ENCODE peak calls at places on chromosomes 2 and 18, in six cellular contexts. One of them, this sample, is unnamed.

GRCh38 chr2:233350708-233351107 is 3.6 kb upstream of the DGKD start:
- DNase-seq in GM12878: no peak
- DNase-seq in K562: peak
- DNase-seq in A549: peak
- DNase-seq in IMR-90: peak
- DNase-seq in SK-N-SH: peak
- DNase-seq in this sample: no peak

GRCh38 chr18:48842259-48843061 is 108.3 kb downstream of the SMAD7 start:
- DNase-seq in GM12878: no peak
- DNase-seq in K562: peak
- DNase-seq in A549: no peak
- DNase-seq in IMR-90: no peak
- DNase-seq in SK-N-SH: no peak
- DNase-seq in this sample: no peak

GRCh38 chr2:13651684-13652131 is 935.0 kb downstream of the TRIB2 start:
- DNase-seq in GM12878: peak
- DNase-seq in K562: no peak
- DNase-seq in A549: no peak
- DNase-seq in IMR-90: no peak
- DNase-seq in SK-N-SH: no peak
- DNase-seq in this sample: no peak

GRCh38 chr2:151302879-151303278 is 13.4 kb upstream of the NMI start:
- DNase-seq in GM12878: no peak
- DNase-seq in K562: peak
- DNase-seq in A549: peak
- DNase-seq in IMR-90: peak
- DNase-seq in SK-N-SH: no peak
- DNase-seq in this sample: no peak

GRCh38 chr2:241595600-241596140 is 37.1 kb downstream of the BOK start:
- DNase-seq in GM12878: no peak
- DNase-seq in K562: no peak
- DNase-seq in A549: no peak
- DNase-seq in IMR-90: no peak
- DNase-seq in SK-N-SH: no peak
- DNase-seq in this sample: peak

GRCh38 chr2:58131191-58132011 is 84.8 kb downstream of the VRK2 start:
- DNase-seq in GM12878: no peak
- DNase-seq in K562: no peak
- DNase-seq in A549: no peak
- DNase-seq in IMR-90: peak
- DNase-seq in SK-N-SH: peak
- DNase-seq in this sample: no peak

GRCh38 chr2:213004197-213004821 is 147.1 kb downstream of the IKZF2 start:
- DNase-seq in GM12878: no peak
- DNase-seq in K562: no peak
- DNase-seq in A549: no peak
- DNase-seq in IMR-90: peak
- DNase-seq in SK-N-SH: no peak
- DNase-seq in this sample: no peak

GRCh38 chr2:191247381-191248057 is 2.3 kb downstream of the MYO1B start:
- DNase-seq in GM12878: no peak
- DNase-seq in K562: peak
- DNase-seq in A549: peak
- DNase-seq in IMR-90: peak
- DNase-seq in SK-N-SH: peak
- DNase-seq in this sample: no peak

GRCh38 chr2:8282858-8283252 is 399.0 kb upstream of the ID2 start:
- DNase-seq in GM12878: no peak
- DNase-seq in K562: no peak
- DNase-seq in A549: no peak
- DNase-seq in IMR-90: no peak
- DNase-seq in SK-N-SH: no peak
- DNase-seq in this sample: no peak
- TF ChIP-seq USF2 in GM12878: no peak
- TF ChIP-seq USF2 in K562: no peak
- TF ChIP-seq USF2 in A549: no peak
- TF ChIP-seq USF2 in IMR-90: no peak
- TF ChIP-seq USF2 in SK-N-SH: no peak
- TF ChIP-seq USF2 in this sample: no peak

GRCh38 chr2:179273461-179273962 is 8.9 kb upstream of the SESTD1 start:
- DNase-seq in GM12878: no peak
- DNase-seq in K562: no peak
- DNase-seq in A549: no peak
- DNase-seq in IMR-90: peak
- DNase-seq in SK-N-SH: no peak
- DNase-seq in this sample: no peak
- TF ChIP-seq USF2 in GM12878: no peak
- TF ChIP-seq USF2 in K562: no peak
- TF ChIP-seq USF2 in A549: no peak
- TF ChIP-seq USF2 in IMR-90: no peak
- TF ChIP-seq USF2 in SK-N-SH: no peak
- TF ChIP-seq USF2 in this sample: no peak

DNA sequence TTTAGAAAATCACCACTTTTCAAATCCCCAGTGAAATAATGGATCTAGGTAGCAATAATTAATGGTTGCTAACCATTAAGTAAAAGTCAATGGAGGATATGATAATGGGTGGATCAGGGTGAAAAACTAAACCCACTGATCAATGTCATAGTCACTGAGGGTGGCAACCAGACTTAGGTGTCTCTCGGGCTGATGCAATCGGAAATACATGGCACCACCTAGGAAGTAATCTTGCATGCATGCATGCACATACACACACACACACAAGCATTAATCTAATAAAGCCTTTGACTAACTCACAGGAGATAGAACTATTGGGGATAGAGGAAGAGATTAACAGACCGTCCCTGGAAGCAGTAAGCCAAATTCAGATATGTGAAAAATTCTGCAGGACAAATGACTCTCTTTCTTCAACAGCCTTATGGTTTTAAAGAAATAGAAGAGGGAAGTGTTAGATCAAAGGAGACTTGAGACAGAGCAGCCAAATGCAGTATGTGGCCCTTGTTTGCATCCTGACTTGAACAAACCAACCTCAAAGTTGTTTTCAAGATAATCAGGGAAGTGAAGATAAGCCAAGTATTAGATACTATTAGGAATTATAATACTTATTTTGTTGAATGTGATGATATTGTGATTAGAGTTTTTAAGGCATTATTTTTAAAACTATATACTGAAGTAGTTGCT is 186.0 kb upstream of the RMP24 start:
- DNase-seq in GM12878: peak
- DNase-seq in K562: no peak
- DNase-seq in A549: no peak
- DNase-seq in IMR-90: no peak
- DNase-seq in SK-N-SH: no peak
- DNase-seq in this sample: no peak
- TF ChIP-seq USF2 in GM12878: no peak
- TF ChIP-seq USF2 in K562: no peak
- TF ChIP-seq USF2 in A549: no peak
- TF ChIP-seq USF2 in IMR-90: no peak
- TF ChIP-seq USF2 in SK-N-SH: no peak
- TF ChIP-seq USF2 in this sample: no peak

GRCh38 chr2:158094487-158095092 is 7.1 kb upstream of the UPP2 start:
- DNase-seq in GM12878: no peak
- DNase-seq in K562: no peak
- DNase-seq in A549: peak
- DNase-seq in IMR-90: no peak
- DNase-seq in SK-N-SH: no peak
- DNase-seq in this sample: no peak
- TF ChIP-seq USF2 in GM12878: no peak
- TF ChIP-seq USF2 in K562: no peak
- TF ChIP-seq USF2 in A549: no peak
- TF ChIP-seq USF2 in IMR-90: no peak
- TF ChIP-seq USF2 in SK-N-SH: no peak
- TF ChIP-seq USF2 in this sample: no peak

DNA sequence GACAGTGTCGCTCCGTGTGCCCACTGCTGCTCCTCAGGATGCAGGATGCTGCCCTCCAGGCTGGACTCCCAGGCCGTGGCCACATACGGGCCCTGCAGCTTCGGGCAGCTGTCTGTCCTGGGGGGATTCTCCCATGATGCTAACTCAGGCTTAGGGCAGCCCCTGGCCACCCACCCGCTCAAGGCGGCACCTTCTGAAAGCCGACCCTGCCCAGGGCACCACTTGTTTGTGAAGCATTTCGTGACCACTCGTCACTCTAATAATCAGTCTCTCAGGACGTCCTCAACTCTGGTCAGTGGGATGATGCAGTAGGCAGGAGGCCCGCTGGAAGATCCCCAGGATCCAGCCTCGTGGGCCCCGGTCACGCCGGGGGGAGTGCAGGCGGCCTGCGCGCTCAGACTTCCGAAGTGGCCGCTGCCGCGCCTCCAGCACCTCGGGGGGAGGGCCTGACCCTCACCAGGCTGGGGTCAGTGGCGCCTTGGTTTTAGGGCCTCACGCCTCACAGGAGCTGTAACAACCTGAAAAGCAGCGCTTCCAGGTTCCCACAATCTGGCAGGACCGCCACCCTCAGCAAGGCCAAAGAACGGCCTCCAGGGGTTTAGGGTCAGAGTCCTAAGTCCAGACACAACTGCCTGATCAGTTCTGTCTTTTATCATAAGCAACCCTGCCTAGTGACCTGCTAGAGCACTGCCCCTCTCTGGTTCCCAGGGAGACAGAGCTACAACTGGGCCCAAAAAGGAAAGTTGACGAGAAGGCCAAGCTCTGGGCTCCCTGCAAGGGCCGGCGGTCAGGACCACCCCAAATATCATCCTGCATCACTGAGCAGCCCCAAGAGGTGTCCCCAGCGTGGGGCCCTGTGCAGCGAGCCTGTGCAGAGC is 53.0 kb downstream of the EIPR1 start:
- DNase-seq in GM12878: no peak
- DNase-seq in K562: no peak
- DNase-seq in A549: no peak
- DNase-seq in IMR-90: no peak
- DNase-seq in SK-N-SH: peak
- DNase-seq in this sample: no peak
- TF ChIP-seq USF2 in GM12878: no peak
- TF ChIP-seq USF2 in K562: no peak
- TF ChIP-seq USF2 in A549: no peak
- TF ChIP-seq USF2 in IMR-90: no peak
- TF ChIP-seq USF2 in SK-N-SH: no peak
- TF ChIP-seq USF2 in this sample: no peak

GRCh38 chr2:85413592-85414421 is 3.6 kb upstream of the CAPG start:
- DNase-seq in GM12878: no peak
- DNase-seq in K562: peak
- DNase-seq in A549: no peak
- DNase-seq in IMR-90: peak
- DNase-seq in SK-N-SH: no peak
- DNase-seq in this sample: peak

GRCh38 chr2:85410584-85411404 is 628 bp upstream of the CAPG start:
- DNase-seq in GM12878: no peak
- DNase-seq in K562: no peak
- DNase-seq in A549: no peak
- DNase-seq in IMR-90: no peak
- DNase-seq in SK-N-SH: no peak
- DNase-seq in this sample: no peak

GRCh38 chr2:85411405-85411748 is 1.2 kb upstream of the CAPG start:
- DNase-seq in GM12878: no peak
- DNase-seq in K562: no peak
- DNase-seq in A549: no peak
- DNase-seq in IMR-90: no peak
- DNase-seq in SK-N-SH: no peak
- DNase-seq in this sample: no peak

GRCh38 chr2:85405076-85405402 is 5.1 kb downstream of the CAPG start:
- DNase-seq in GM12878: no peak
- DNase-seq in K562: no peak
- DNase-seq in A549: no peak
- DNase-seq in IMR-90: no peak
- DNase-seq in SK-N-SH: no peak
- DNase-seq in this sample: no peak

GRCh38 chr2:85409719-85410583 is at the start of gene CAPG:
- DNase-seq in GM12878: no peak
- DNase-seq in K562: peak
- DNase-seq in A549: peak
- DNase-seq in IMR-90: no peak
- DNase-seq in SK-N-SH: no peak
- DNase-seq in this sample: peak
- TF ChIP-seq USF2 in GM12878: no peak
- TF ChIP-seq USF2 in K562: no peak
- TF ChIP-seq USF2 in A549: no peak
- TF ChIP-seq USF2 in IMR-90: no peak
- TF ChIP-seq USF2 in SK-N-SH: no peak
- TF ChIP-seq USF2 in this sample: no peak

GRCh38 chr2:228853151-228853550 is 417.9 kb downstream of the PID1 start:
- DNase-seq in GM12878: no peak
- DNase-seq in K562: no peak
- DNase-seq in A549: no peak
- DNase-seq in IMR-90: no peak
- DNase-seq in SK-N-SH: no peak
- DNase-seq in this sample: peak

GRCh38 chr2:228847684-228848083 is 423.4 kb downstream of the PID1 start:
- DNase-seq in GM12878: no peak
- DNase-seq in K562: no peak
- DNase-seq in A549: no peak
- DNase-seq in IMR-90: peak
- DNase-seq in SK-N-SH: no peak
- DNase-seq in this sample: no peak

GRCh38 chr2:228846161-228846560 is 424.9 kb downstream of the PID1 start:
- DNase-seq in GM12878: no peak
- DNase-seq in K562: no peak
- DNase-seq in A549: no peak
- DNase-seq in IMR-90: no peak
- DNase-seq in SK-N-SH: no peak
- DNase-seq in this sample: no peak

GRCh38 chr2:228845162-228845910 is 425.8 kb downstream of the PID1 start:
- DNase-seq in GM12878: no peak
- DNase-seq in K562: no peak
- DNase-seq in A549: no peak
- DNase-seq in IMR-90: no peak
- DNase-seq in SK-N-SH: no peak
- DNase-seq in this sample: no peak

GRCh38 chr2:228848638-228849037 is 422.4 kb downstream of the PID1 start:
- DNase-seq in GM12878: no peak
- DNase-seq in K562: no peak
- DNase-seq in A549: no peak
- DNase-seq in IMR-90: no peak
- DNase-seq in SK-N-SH: no peak
- DNase-seq in this sample: no peak
- TF ChIP-seq USF2 in GM12878: no peak
- TF ChIP-seq USF2 in K562: no peak
- TF ChIP-seq USF2 in A549: no peak
- TF ChIP-seq USF2 in IMR-90: no peak
- TF ChIP-seq USF2 in SK-N-SH: no peak
- TF ChIP-seq USF2 in this sample: no peak

GRCh38 chr2:3488768-3489448 is 30.4 kb downstream of the ADI1 start:
- DNase-seq in GM12878: no peak
- DNase-seq in K562: peak
- DNase-seq in A549: no peak
- DNase-seq in IMR-90: no peak
- DNase-seq in SK-N-SH: peak
- DNase-seq in this sample: no peak

GRCh38 chr2:3487028-3487425 is 32.3 kb downstream of the ADI1 start:
- DNase-seq in GM12878: no peak
- DNase-seq in K562: no peak
- DNase-seq in A549: no peak
- DNase-seq in IMR-90: no peak
- DNase-seq in SK-N-SH: peak
- DNase-seq in this sample: no peak

GRCh38 chr2:3486047-3487027 is 33.0 kb downstream of the ADI1 start:
- DNase-seq in GM12878: no peak
- DNase-seq in K562: no peak
- DNase-seq in A549: no peak
- DNase-seq in IMR-90: no peak
- DNase-seq in SK-N-SH: peak
- DNase-seq in this sample: no peak

GRCh38 chr2:3487931-3488554 is 31.3 kb downstream of the ADI1 start:
- DNase-seq in GM12878: no peak
- DNase-seq in K562: no peak
- DNase-seq in A549: no peak
- DNase-seq in IMR-90: no peak
- DNase-seq in SK-N-SH: peak
- DNase-seq in this sample: no peak

GRCh38 chr2:3487432-3487831 is 31.9 kb downstream of the ADI1 start:
- DNase-seq in GM12878: no peak
- DNase-seq in K562: no peak
- DNase-seq in A549: no peak
- DNase-seq in IMR-90: no peak
- DNase-seq in SK-N-SH: peak
- DNase-seq in this sample: no peak
- TF ChIP-seq USF2 in GM12878: no peak
- TF ChIP-seq USF2 in K562: no peak
- TF ChIP-seq USF2 in A549: no peak
- TF ChIP-seq USF2 in IMR-90: no peak
- TF ChIP-seq USF2 in SK-N-SH: no peak
- TF ChIP-seq USF2 in this sample: no peak

This sample was measured in WTC11.